ENCODE peak calls at places on chromosome 18, in ten cellular contexts. S is anterior cingulate cortex, Z is aorta, V is endodermal cell, R is IMR-90, Y is left lung, C is AML-193, A is NCI-H2171, F is NCI-H1105, O is HTR-8/SVneo. D is an unnamed sample.
A peak's percentile ranks its signal among the peaks of the same experiment; 100 is the strongest.

GRCh38 chr18:44729631-44730101 is 49.0 kb downstream of the SETBP1 start:
- DNase-seq in F (no peak), Y (no peak), C (no peak), A (no peak), O (no peak), S (no peak), R (peak; percentile 79), Z (no peak), V (peak; percentile 75), D (no peak)

GRCh38 chr18:80193701-80194100 is 53.6 kb downstream of the PARD6G start:
- DNase-seq in C (no peak), R (no peak), Z (no peak), S (no peak), O (no peak), A (no peak), Y (no peak), F (no peak), V (peak; percentile 28), D (no peak)

GRCh38 chr18:50700245-50701165 is 119.3 kb downstream of the MRO start:
- DNase-seq in R (no peak), F (no peak), Y (no peak), Z (no peak), S (no peak), V (peak; percentile 67), O (no peak), C (no peak), A (no peak), D (no peak)

GRCh38 chr18:57806891-57807280 is 3.8 kb upstream of the ATP8B1 start:
- DNase-seq in S (no peak), C (no peak), Y (no peak), Z (peak; percentile 67), A (no peak), F (no peak), R (peak; percentile 89), V (no peak), O (peak; percentile 28), D (no peak)

GRCh38 chr18:48950536-48951447 is at the start of gene SMAD7:
- DNase-seq in O (no peak), S (no peak), R (no peak), V (no peak), Z (no peak), C (no peak), Y (peak; percentile 87), F (no peak), A (peak; percentile 12), D (peak; percentile 22)

GRCh38 chr18:76499596-76500340 is 4.7 kb upstream of the ZNF516 start:
- DNase-seq in F (no peak), C (peak; percentile 51), A (no peak), Z (no peak), R (no peak), S (no peak), O (no peak), Y (no peak), V (no peak), D (no peak)

GRCh38 chr18:74482697-74483096 is 13.5 kb upstream of the CNDP2 start:
- DNase-seq in R (no peak), Z (no peak), A (no peak), Y (no peak), F (no peak), O (no peak), S (no peak), C (no peak), V (no peak), D (no peak)

GRCh38 chr18:22778996-22779395 is 154.1 kb upstream of the RBBP8 start:
- DNase-seq in F (peak; percentile 72), C (no peak), V (no peak), A (no peak), O (no peak), Y (no peak), R (no peak), Z (no peak), S (no peak), D (no peak)

GRCh38 chr18:46419391-46420141 is 237.5 kb downstream of the LOXHD1 start:
- DNase-seq in S (no peak), V (peak; percentile 64), Z (no peak), O (no peak), Y (no peak), A (no peak), C (no peak), F (no peak), R (no peak), D (peak; percentile 52)

GRCh38 chr18:62434798-62435197 is 88.0 kb upstream of the ZCCHC2 start:
- DNase-seq in Z (no peak), O (no peak), S (no peak), V (no peak), R (no peak), Y (no peak), A (no peak), F (no peak), C (no peak), D (no peak)

GRCh38 chr18:77400561-77400960 is 150.9 kb downstream of the GALR1 start:
- DNase-seq in Y (no peak), R (no peak), V (no peak), S (no peak), Z (no peak), A (no peak), O (no peak), C (no peak), F (no peak), D (no peak)

GRCh38 chr18:79517322-79517721 is 121.6 kb downstream of the NFATC1 start:
- DNase-seq in F (no peak), R (no peak), O (no peak), A (no peak), V (peak; percentile 52), Z (peak; percentile 40), C (no peak), Y (no peak), S (no peak), D (peak; percentile 24)

GRCh38 chr18:50527636-50528307 is 32.1 kb upstream of the MAPK4 start:
- DNase-seq in Z (no peak), V (no peak), R (no peak), F (no peak), A (no peak), S (no peak), Y (no peak), C (no peak), O (no peak), D (no peak)

GRCh38 chr18:11996907-11997306 is 15.6 kb downstream of the IMPA2 start:
- DNase-seq in S (no peak), V (no peak), F (no peak), Y (peak; percentile 29), O (no peak), C (no peak), R (no peak), Z (peak; percentile 17), A (no peak), D (no peak)

GRCh38 chr18:3062798-3063563 is 50.0 kb upstream of the LPIN2 start:
- DNase-seq in C (peak; percentile 30), A (no peak), O (no peak), S (no peak), F (no peak), V (peak; percentile 88), Z (peak; percentile 77), Y (peak; percentile 87), R (peak; percentile 15), D (peak; percentile 76)